ENCODE peak calls at places on chromosome 21, in eight cellular contexts. One of them, this sample, is unnamed.

GRCh38 chr21:35525443-35525842 is 476.3 kb upstream of the RUNX1 start:
- DNase-seq in germinal center: no peak
- DNase-seq in activated naive CD8-positive, alpha-beta T cell treated with anti-CD3 and anti-CD28 coated beads, Interleukin-2, amount 50 U/mL, for 24 hours: no peak
- DNase-seq in left ventricle myocardium inferior: no peak
- DNase-seq in MCF 10A: no peak
- DNase-seq in GM13977: no peak
- DNase-seq in activated gamma-delta T cell treated with Interleukin-2 at 50 U/mL for 16 hours: no peak
- DNase-seq in activated CD4-positive, alpha-beta T cell treated with anti-CD3 and anti-CD28 coated beads, Interleukin-2, amount 50 U/mL, for 48 hours: no peak
- DNase-seq in this sample: no peak

GRCh38 chr21:37986751-37987399 is 70.6 kb upstream of the KCNJ6 start:
- DNase-seq in germinal center: no peak
- DNase-seq in activated naive CD8-positive, alpha-beta T cell treated with anti-CD3 and anti-CD28 coated beads, Interleukin-2, amount 50 U/mL, for 24 hours: no peak
- DNase-seq in left ventricle myocardium inferior: no peak
- DNase-seq in MCF 10A: no peak
- DNase-seq in GM13977: no peak
- DNase-seq in activated gamma-delta T cell treated with Interleukin-2 at 50 U/mL for 16 hours: no peak
- DNase-seq in activated CD4-positive, alpha-beta T cell treated with anti-CD3 and anti-CD28 coated beads, Interleukin-2, amount 50 U/mL, for 48 hours: no peak
- DNase-seq in this sample: no peak

GRCh38 chr21:16514316-16514715 is 784.5 kb downstream of the USP25 start:
- DNase-seq in germinal center: no peak
- DNase-seq in activated naive CD8-positive, alpha-beta T cell treated with anti-CD3 and anti-CD28 coated beads, Interleukin-2, amount 50 U/mL, for 24 hours: no peak
- DNase-seq in left ventricle myocardium inferior: no peak
- DNase-seq in MCF 10A: no peak
- DNase-seq in GM13977: no peak
- DNase-seq in activated gamma-delta T cell treated with Interleukin-2 at 50 U/mL for 16 hours: no peak
- DNase-seq in activated CD4-positive, alpha-beta T cell treated with anti-CD3 and anti-CD28 coated beads, Interleukin-2, amount 50 U/mL, for 48 hours: no peak
- DNase-seq in this sample: no peak

GRCh38 chr21:33268736-33269441 is 2.7 kb downstream of the IL10RB start:
- DNase-seq in germinal center: peak; percentile 65
- DNase-seq in activated naive CD8-positive, alpha-beta T cell treated with anti-CD3 and anti-CD28 coated beads, Interleukin-2, amount 50 U/mL, for 24 hours: peak; percentile 33
- DNase-seq in left ventricle myocardium inferior: no peak
- DNase-seq in MCF 10A: peak; percentile 90
- DNase-seq in GM13977: peak; percentile 79
- DNase-seq in activated gamma-delta T cell treated with Interleukin-2 at 50 U/mL for 16 hours: no peak
- DNase-seq in activated CD4-positive, alpha-beta T cell treated with anti-CD3 and anti-CD28 coated beads, Interleukin-2, amount 50 U/mL, for 48 hours: peak; percentile 62
- DNase-seq in this sample: peak; percentile 42

GRCh38 chr21:46368533-46369285 is 44.8 kb downstream of the PCNT start:
- DNase-seq in germinal center: no peak
- DNase-seq in activated naive CD8-positive, alpha-beta T cell treated with anti-CD3 and anti-CD28 coated beads, Interleukin-2, amount 50 U/mL, for 24 hours: peak; percentile 35
- DNase-seq in left ventricle myocardium inferior: no peak
- DNase-seq in MCF 10A: no peak
- DNase-seq in GM13977: peak; percentile 90
- DNase-seq in activated gamma-delta T cell treated with Interleukin-2 at 50 U/mL for 16 hours: peak; percentile 50
- DNase-seq in activated CD4-positive, alpha-beta T cell treated with anti-CD3 and anti-CD28 coated beads, Interleukin-2, amount 50 U/mL, for 48 hours: peak; percentile 25
- DNase-seq in this sample: peak; percentile 40

GRCh38 chr21:37153193-37153934 is 80.3 kb downstream of the TTC3 start:
- DNase-seq in germinal center: no peak
- DNase-seq in activated naive CD8-positive, alpha-beta T cell treated with anti-CD3 and anti-CD28 coated beads, Interleukin-2, amount 50 U/mL, for 24 hours: no peak
- DNase-seq in left ventricle myocardium inferior: no peak
- DNase-seq in MCF 10A: peak; percentile 74
- DNase-seq in GM13977: no peak
- DNase-seq in activated gamma-delta T cell treated with Interleukin-2 at 50 U/mL for 16 hours: no peak
- DNase-seq in activated CD4-positive, alpha-beta T cell treated with anti-CD3 and anti-CD28 coated beads, Interleukin-2, amount 50 U/mL, for 48 hours: no peak
- DNase-seq in this sample: no peak

GRCh38 chr21:42003051-42003461 is 7.1 kb downstream of the ZBTB21 start:
- DNase-seq in germinal center: no peak
- DNase-seq in activated naive CD8-positive, alpha-beta T cell treated with anti-CD3 and anti-CD28 coated beads, Interleukin-2, amount 50 U/mL, for 24 hours: peak; percentile 51
- DNase-seq in left ventricle myocardium inferior: no peak
- DNase-seq in MCF 10A: no peak
- DNase-seq in GM13977: no peak
- DNase-seq in activated gamma-delta T cell treated with Interleukin-2 at 50 U/mL for 16 hours: no peak
- DNase-seq in activated CD4-positive, alpha-beta T cell treated with anti-CD3 and anti-CD28 coated beads, Interleukin-2, amount 50 U/mL, for 48 hours: peak; percentile 61
- DNase-seq in this sample: peak; percentile 61

GRCh38 chr21:17506936-17507335 is 5.9 kb upstream of the CXADR start:
- DNase-seq in germinal center: no peak
- DNase-seq in activated naive CD8-positive, alpha-beta T cell treated with anti-CD3 and anti-CD28 coated beads, Interleukin-2, amount 50 U/mL, for 24 hours: no peak
- DNase-seq in left ventricle myocardium inferior: no peak
- DNase-seq in MCF 10A: no peak
- DNase-seq in GM13977: no peak
- DNase-seq in activated gamma-delta T cell treated with Interleukin-2 at 50 U/mL for 16 hours: no peak
- DNase-seq in activated CD4-positive, alpha-beta T cell treated with anti-CD3 and anti-CD28 coated beads, Interleukin-2, amount 50 U/mL, for 48 hours: no peak
- DNase-seq in this sample: no peak

GRCh38 chr21:29091032-29091431 is 17.6 kb upstream of the CCT8 start:
- DNase-seq in germinal center: no peak
- DNase-seq in activated naive CD8-positive, alpha-beta T cell treated with anti-CD3 and anti-CD28 coated beads, Interleukin-2, amount 50 U/mL, for 24 hours: no peak
- DNase-seq in left ventricle myocardium inferior: no peak
- DNase-seq in MCF 10A: peak; percentile 65
- DNase-seq in GM13977: no peak
- DNase-seq in activated gamma-delta T cell treated with Interleukin-2 at 50 U/mL for 16 hours: no peak
- DNase-seq in activated CD4-positive, alpha-beta T cell treated with anti-CD3 and anti-CD28 coated beads, Interleukin-2, amount 50 U/mL, for 48 hours: no peak
- DNase-seq in this sample: no peak

GRCh38 chr21:27026501-27026900 is 59.6 kb upstream of the ADAMTS5 start:
- DNase-seq in germinal center: no peak
- DNase-seq in activated naive CD8-positive, alpha-beta T cell treated with anti-CD3 and anti-CD28 coated beads, Interleukin-2, amount 50 U/mL, for 24 hours: no peak
- DNase-seq in left ventricle myocardium inferior: no peak
- DNase-seq in MCF 10A: no peak
- DNase-seq in GM13977: no peak
- DNase-seq in activated gamma-delta T cell treated with Interleukin-2 at 50 U/mL for 16 hours: no peak
- DNase-seq in activated CD4-positive, alpha-beta T cell treated with anti-CD3 and anti-CD28 coated beads, Interleukin-2, amount 50 U/mL, for 48 hours: no peak
- DNase-seq in this sample: no peak

GRCh38 chr21:44647222-44647552 is 973 bp downstream of the KRTAP10-11 start:
- DNase-seq in germinal center: no peak
- DNase-seq in activated naive CD8-positive, alpha-beta T cell treated with anti-CD3 and anti-CD28 coated beads, Interleukin-2, amount 50 U/mL, for 24 hours: no peak
- DNase-seq in left ventricle myocardium inferior: no peak
- DNase-seq in MCF 10A: no peak
- DNase-seq in GM13977: no peak
- DNase-seq in activated gamma-delta T cell treated with Interleukin-2 at 50 U/mL for 16 hours: no peak
- DNase-seq in activated CD4-positive, alpha-beta T cell treated with anti-CD3 and anti-CD28 coated beads, Interleukin-2, amount 50 U/mL, for 48 hours: no peak
- DNase-seq in this sample: no peak

GRCh38 chr21:45818904-45819285 is 162.7 kb upstream of the COL6A1 start:
- DNase-seq in germinal center: no peak
- DNase-seq in activated naive CD8-positive, alpha-beta T cell treated with anti-CD3 and anti-CD28 coated beads, Interleukin-2, amount 50 U/mL, for 24 hours: peak; percentile 85
- DNase-seq in left ventricle myocardium inferior: no peak
- DNase-seq in MCF 10A: peak; percentile 80
- DNase-seq in GM13977: peak; percentile 43
- DNase-seq in activated gamma-delta T cell treated with Interleukin-2 at 50 U/mL for 16 hours: peak; percentile 45
- DNase-seq in activated CD4-positive, alpha-beta T cell treated with anti-CD3 and anti-CD28 coated beads, Interleukin-2, amount 50 U/mL, for 48 hours: peak; percentile 88
- DNase-seq in this sample: peak; percentile 83

GRCh38 chr21:44889625-44890337 is 16.3 kb upstream of the PTTG1IP start:
- DNase-seq in germinal center: no peak
- DNase-seq in activated naive CD8-positive, alpha-beta T cell treated with anti-CD3 and anti-CD28 coated beads, Interleukin-2, amount 50 U/mL, for 24 hours: no peak
- DNase-seq in left ventricle myocardium inferior: peak; percentile 11
- DNase-seq in MCF 10A: no peak
- DNase-seq in GM13977: no peak
- DNase-seq in activated gamma-delta T cell treated with Interleukin-2 at 50 U/mL for 16 hours: no peak
- DNase-seq in activated CD4-positive, alpha-beta T cell treated with anti-CD3 and anti-CD28 coated beads, Interleukin-2, amount 50 U/mL, for 48 hours: no peak
- DNase-seq in this sample: no peak

GRCh38 chr21:46081022-46081861 is 16.7 kb upstream of the COL6A2 start:
- DNase-seq in germinal center: no peak
- DNase-seq in activated naive CD8-positive, alpha-beta T cell treated with anti-CD3 and anti-CD28 coated beads, Interleukin-2, amount 50 U/mL, for 24 hours: no peak
- DNase-seq in left ventricle myocardium inferior: no peak
- DNase-seq in MCF 10A: no peak
- DNase-seq in GM13977: no peak
- DNase-seq in activated gamma-delta T cell treated with Interleukin-2 at 50 U/mL for 16 hours: no peak
- DNase-seq in activated CD4-positive, alpha-beta T cell treated with anti-CD3 and anti-CD28 coated beads, Interleukin-2, amount 50 U/mL, for 48 hours: no peak
- DNase-seq in this sample: no peak

GRCh38 chr21:45582128-45582527 is 39.9 kb upstream of the SLC19A1 start:
- DNase-seq in germinal center: no peak
- DNase-seq in activated naive CD8-positive, alpha-beta T cell treated with anti-CD3 and anti-CD28 coated beads, Interleukin-2, amount 50 U/mL, for 24 hours: no peak
- DNase-seq in left ventricle myocardium inferior: no peak
- DNase-seq in MCF 10A: no peak
- DNase-seq in GM13977: no peak
- DNase-seq in activated gamma-delta T cell treated with Interleukin-2 at 50 U/mL for 16 hours: no peak
- DNase-seq in activated CD4-positive, alpha-beta T cell treated with anti-CD3 and anti-CD28 coated beads, Interleukin-2, amount 50 U/mL, for 48 hours: no peak
- DNase-seq in this sample: no peak

GRCh38 chr21:18222346-18222745 is 22.3 kb upstream of the CHODL start:
- DNase-seq in germinal center: no peak
- DNase-seq in activated naive CD8-positive, alpha-beta T cell treated with anti-CD3 and anti-CD28 coated beads, Interleukin-2, amount 50 U/mL, for 24 hours: no peak
- DNase-seq in left ventricle myocardium inferior: no peak
- DNase-seq in MCF 10A: no peak
- DNase-seq in GM13977: no peak
- DNase-seq in activated gamma-delta T cell treated with Interleukin-2 at 50 U/mL for 16 hours: no peak
- DNase-seq in activated CD4-positive, alpha-beta T cell treated with anti-CD3 and anti-CD28 coated beads, Interleukin-2, amount 50 U/mL, for 48 hours: no peak
- DNase-seq in this sample: no peak

GRCh38 chr21:21297211-21297610 is 299.0 kb downstream of the NCAM2 start:
- DNase-seq in germinal center: no peak
- DNase-seq in activated naive CD8-positive, alpha-beta T cell treated with anti-CD3 and anti-CD28 coated beads, Interleukin-2, amount 50 U/mL, for 24 hours: no peak
- DNase-seq in left ventricle myocardium inferior: no peak
- DNase-seq in MCF 10A: no peak
- DNase-seq in GM13977: no peak
- DNase-seq in activated gamma-delta T cell treated with Interleukin-2 at 50 U/mL for 16 hours: no peak
- DNase-seq in activated CD4-positive, alpha-beta T cell treated with anti-CD3 and anti-CD28 coated beads, Interleukin-2, amount 50 U/mL, for 48 hours: no peak
- DNase-seq in this sample: no peak

GRCh38 chr21:44571844-44572782 is 1.4 kb upstream of the KRTAP10-4 start:
- DNase-seq in germinal center: no peak
- DNase-seq in activated naive CD8-positive, alpha-beta T cell treated with anti-CD3 and anti-CD28 coated beads, Interleukin-2, amount 50 U/mL, for 24 hours: no peak
- DNase-seq in left ventricle myocardium inferior: no peak
- DNase-seq in MCF 10A: no peak
- DNase-seq in GM13977: no peak
- DNase-seq in activated gamma-delta T cell treated with Interleukin-2 at 50 U/mL for 16 hours: no peak
- DNase-seq in activated CD4-positive, alpha-beta T cell treated with anti-CD3 and anti-CD28 coated beads, Interleukin-2, amount 50 U/mL, for 48 hours: no peak
- DNase-seq in this sample: no peak